ENCODE peak calls at places on chromosome 22, in four cellular contexts. One of them, this sample, is unnamed.

GRCh38 chr22:49954991-49955580 is 5.5 kb upstream of the PIM3 start:
- DNase-seq in K562: no peak
- DNase-seq in HepG2: no peak
- DNase-seq in GM12878: no peak
- DNase-seq in this sample: no peak

GRCh38 chr22:32583074-32583677 is 108.6 kb downstream of the FBXO7 start:
- DNase-seq in K562: no peak
- DNase-seq in HepG2: no peak
- DNase-seq in GM12878: no peak
- DNase-seq in this sample: no peak

GRCh38 chr22:20429254-20430100 is 8.1 kb downstream of the SCARF2 start:
- DNase-seq in K562: peak; percentile 100
- DNase-seq in HepG2: no peak
- DNase-seq in GM12878: no peak
- DNase-seq in this sample: no peak

GRCh38 chr22:50282361-50283144 is 12.4 kb upstream of the MAPK11 start:
- DNase-seq in K562: no peak
- DNase-seq in HepG2: no peak
- DNase-seq in GM12878: no peak
- DNase-seq in this sample: peak; percentile 69

GRCh38 chr22:19885841-19886592 is 31.3 kb upstream of the GNB1L start:
- DNase-seq in K562: no peak
- DNase-seq in HepG2: no peak
- DNase-seq in GM12878: no peak
- DNase-seq in this sample: no peak

GRCh38 chr22:32706149-32706548 is 95.4 kb upstream of the TIMP3 start:
- DNase-seq in K562: no peak
- DNase-seq in HepG2: no peak
- DNase-seq in GM12878: no peak
- DNase-seq in this sample: no peak

GRCh38 chr22:19495562-19496323 is 16.0 kb downstream of the CDC45 start:
- DNase-seq in K562: peak; percentile 69
- DNase-seq in HepG2: peak; percentile 32
- DNase-seq in GM12878: no peak
- DNase-seq in this sample: no peak

GRCh38 chr22:49517721-49518120 is 310.0 kb downstream of the BRD1 start:
- DNase-seq in K562: no peak
- DNase-seq in HepG2: no peak
- DNase-seq in GM12878: no peak
- DNase-seq in this sample: no peak

GRCh38 chr22:44204937-44205712 is 24.4 kb downstream of the PARVG start:
- DNase-seq in K562: no peak
- DNase-seq in HepG2: no peak
- DNase-seq in GM12878: no peak
- DNase-seq in this sample: no peak

DNA sequence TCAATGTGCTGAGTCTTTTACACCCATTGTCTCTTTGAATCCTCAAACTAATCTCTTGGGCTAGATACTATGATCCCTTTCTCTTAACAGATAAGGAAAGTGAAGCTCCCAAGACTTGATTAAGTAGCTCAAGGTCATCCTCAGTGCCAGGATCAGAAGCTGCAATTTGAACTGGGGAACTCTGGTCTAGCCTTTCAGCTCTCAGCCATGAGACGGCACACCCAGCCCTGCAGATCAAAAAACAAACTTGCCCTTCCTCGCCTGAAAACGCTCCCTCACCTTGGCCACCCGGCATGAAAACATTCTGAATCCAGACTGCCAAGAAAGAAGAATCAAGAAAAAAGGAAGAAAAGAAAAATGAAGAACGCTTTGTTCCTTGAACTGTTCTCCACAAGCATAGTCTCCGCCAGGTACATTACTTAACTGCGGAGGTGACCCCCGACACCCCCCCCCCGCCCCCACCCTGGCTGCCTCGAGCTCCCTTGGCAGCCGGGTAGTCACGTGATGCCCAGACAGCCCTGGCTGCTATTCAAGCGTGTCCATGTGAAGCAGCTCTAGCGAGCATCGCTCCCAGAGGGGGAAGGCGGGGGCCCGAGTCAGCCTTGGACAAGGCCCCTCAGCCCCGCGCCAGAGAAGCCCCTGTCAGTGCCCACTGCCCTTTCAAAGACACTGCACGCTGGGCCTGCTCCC is 451.2 kb downstream of the MIAT start:
- DNase-seq in K562: no peak
- DNase-seq in HepG2: no peak
- DNase-seq in GM12878: no peak
- DNase-seq in this sample: no peak
- TF ChIP-seq JUNB in K562: no peak
- TF ChIP-seq JUNB in HepG2: no peak
- TF ChIP-seq JUNB in GM12878: no peak
- TF ChIP-seq JUNB in this sample: no peak

GRCh38 chr22:22060200-22061084 is 77.9 kb upstream of the TOP3B start:
- DNase-seq in K562: peak; percentile 99
- DNase-seq in HepG2: peak; percentile 40
- DNase-seq in GM12878: no peak
- DNase-seq in this sample: peak; percentile 40
- TF ChIP-seq MAX in K562: peak; percentile 40
- TF ChIP-seq MAX in HepG2: no peak
- TF ChIP-seq MAX in GM12878: no peak
- TF ChIP-seq MAX in this sample: no peak

GRCh38 chr22:37150701-37151100 is 985 bp upstream of the IL2RB start:
- DNase-seq in K562: no peak
- DNase-seq in HepG2: no peak
- DNase-seq in GM12878: no peak
- DNase-seq in this sample: no peak

GRCh38 chr22:37148031-37148651 is 1.6 kb downstream of the IL2RB start:
- DNase-seq in K562: no peak
- DNase-seq in HepG2: no peak
- DNase-seq in GM12878: no peak
- DNase-seq in this sample: no peak

GRCh38 chr22:37147186-37147990 is 2.3 kb downstream of the IL2RB start:
- DNase-seq in K562: no peak
- DNase-seq in HepG2: no peak
- DNase-seq in GM12878: no peak
- DNase-seq in this sample: no peak

GRCh38 chr22:37146507-37147180 is 3.1 kb downstream of the IL2RB start:
- DNase-seq in K562: no peak
- DNase-seq in HepG2: no peak
- DNase-seq in GM12878: no peak
- DNase-seq in this sample: no peak

DNA sequence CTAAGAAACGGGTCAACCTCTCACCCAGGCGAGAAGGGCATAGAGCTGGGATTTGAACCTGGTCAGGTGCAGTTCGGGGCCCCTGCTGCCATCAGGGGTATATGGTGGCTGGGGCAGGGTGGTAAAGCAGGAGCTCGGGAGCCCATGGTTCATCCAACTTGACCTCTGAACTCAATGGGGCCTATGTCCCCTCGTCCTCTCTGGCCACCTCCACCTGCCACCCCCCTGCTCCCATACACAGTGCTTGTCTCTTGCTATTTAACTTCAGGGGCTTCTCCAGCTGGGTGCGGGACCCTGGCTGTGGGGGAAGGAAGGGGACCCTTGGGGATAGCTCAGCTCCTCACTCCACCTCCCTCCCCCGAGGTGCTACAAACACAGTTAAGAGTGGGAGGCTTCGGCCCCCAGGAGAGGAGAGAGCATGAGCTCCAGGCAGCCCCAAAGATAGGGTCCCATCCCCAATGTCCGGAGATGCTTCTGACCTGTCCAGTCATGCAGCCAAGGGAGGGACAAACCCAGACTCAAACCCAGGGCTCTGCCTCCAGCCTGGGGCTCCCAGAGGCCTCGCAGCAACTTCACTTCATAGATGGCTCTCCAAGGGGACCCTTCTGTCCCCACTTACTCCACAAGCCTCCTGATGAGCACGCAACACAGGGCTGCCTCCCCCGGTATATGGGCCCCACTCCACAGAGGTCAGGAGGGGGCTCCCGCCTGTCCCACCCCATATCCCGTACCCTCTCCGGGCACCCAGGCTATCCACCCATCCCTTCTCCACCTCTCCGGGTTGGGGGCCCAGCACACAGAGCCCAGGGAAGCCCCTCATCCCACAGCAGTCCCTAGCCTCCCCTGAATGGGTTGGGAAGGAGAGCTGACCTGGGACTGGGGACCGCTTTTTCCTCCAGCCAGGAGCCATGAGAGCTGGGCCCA is 712 bp downstream of the IL2RB start:
- DNase-seq in K562: no peak
- DNase-seq in HepG2: no peak
- DNase-seq in GM12878: no peak
- DNase-seq in this sample: no peak
- H3K27ac ChIP-seq in K562: no peak overlapping the region
- H3K27ac ChIP-seq in HepG2: no peak overlapping the region
- H3K27ac ChIP-seq in GM12878: peak overlapping the region; percentile 94
- H3K27ac ChIP-seq in this sample: no peak overlapping the region

GRCh38 chr22:47201996-47202818 is 439.8 kb downstream of the TBC1D22A start:
- DNase-seq in K562: no peak
- DNase-seq in HepG2: no peak
- DNase-seq in GM12878: no peak
- DNase-seq in this sample: no peak
- TF ChIP-seq JUNB in K562: no peak
- TF ChIP-seq JUNB in HepG2: no peak
- TF ChIP-seq JUNB in GM12878: no peak
- TF ChIP-seq JUNB in this sample: no peak

DNA sequence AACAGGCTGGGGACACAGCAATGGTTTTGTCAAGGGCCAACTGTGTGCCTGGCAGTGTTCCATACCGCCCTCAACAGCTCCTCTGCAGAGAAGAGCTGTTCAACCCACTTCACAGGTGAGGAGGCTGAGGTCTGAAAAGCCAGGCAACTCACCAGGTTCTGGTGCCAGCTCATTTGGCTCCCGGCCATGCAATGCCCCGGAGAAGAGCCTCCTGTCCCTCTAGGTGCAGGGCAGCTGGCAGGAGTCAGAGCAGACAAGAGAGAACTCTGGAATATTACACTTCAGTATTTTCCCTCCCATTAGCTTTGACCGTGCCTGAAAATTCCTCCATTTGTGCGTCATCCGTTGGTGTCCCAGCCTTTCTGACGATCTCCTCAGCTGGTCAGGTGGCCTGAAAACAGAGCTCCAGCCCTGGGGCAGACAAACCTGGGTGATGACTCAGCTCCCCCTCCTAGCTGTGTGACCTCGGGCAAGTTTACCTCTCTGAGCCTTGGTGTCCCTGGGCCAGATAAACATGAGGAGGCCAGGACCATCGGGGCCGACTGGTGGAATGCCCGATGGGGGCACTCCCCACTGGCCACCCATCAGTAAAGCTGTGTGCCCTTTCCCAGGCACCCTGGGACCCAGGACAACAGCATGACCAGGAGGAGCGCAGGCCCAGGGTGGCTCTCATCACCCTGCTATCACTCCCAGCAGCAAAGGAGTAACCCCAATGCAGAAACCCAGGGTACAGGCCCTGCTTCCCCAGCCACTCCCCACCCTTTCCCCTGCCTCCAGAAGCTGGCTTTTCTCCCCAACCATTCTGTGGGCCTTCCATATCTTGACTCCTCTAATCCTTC is 9.6 kb upstream of the C1QTNF6 start:
- DNase-seq in K562: no peak
- DNase-seq in HepG2: peak; percentile 86
- DNase-seq in GM12878: no peak
- DNase-seq in this sample: peak; percentile 96
- TF ChIP-seq MAX in K562: no peak
- TF ChIP-seq MAX in HepG2: no peak
- TF ChIP-seq MAX in GM12878: no peak
- TF ChIP-seq MAX in this sample: peak; percentile 65

DNA sequence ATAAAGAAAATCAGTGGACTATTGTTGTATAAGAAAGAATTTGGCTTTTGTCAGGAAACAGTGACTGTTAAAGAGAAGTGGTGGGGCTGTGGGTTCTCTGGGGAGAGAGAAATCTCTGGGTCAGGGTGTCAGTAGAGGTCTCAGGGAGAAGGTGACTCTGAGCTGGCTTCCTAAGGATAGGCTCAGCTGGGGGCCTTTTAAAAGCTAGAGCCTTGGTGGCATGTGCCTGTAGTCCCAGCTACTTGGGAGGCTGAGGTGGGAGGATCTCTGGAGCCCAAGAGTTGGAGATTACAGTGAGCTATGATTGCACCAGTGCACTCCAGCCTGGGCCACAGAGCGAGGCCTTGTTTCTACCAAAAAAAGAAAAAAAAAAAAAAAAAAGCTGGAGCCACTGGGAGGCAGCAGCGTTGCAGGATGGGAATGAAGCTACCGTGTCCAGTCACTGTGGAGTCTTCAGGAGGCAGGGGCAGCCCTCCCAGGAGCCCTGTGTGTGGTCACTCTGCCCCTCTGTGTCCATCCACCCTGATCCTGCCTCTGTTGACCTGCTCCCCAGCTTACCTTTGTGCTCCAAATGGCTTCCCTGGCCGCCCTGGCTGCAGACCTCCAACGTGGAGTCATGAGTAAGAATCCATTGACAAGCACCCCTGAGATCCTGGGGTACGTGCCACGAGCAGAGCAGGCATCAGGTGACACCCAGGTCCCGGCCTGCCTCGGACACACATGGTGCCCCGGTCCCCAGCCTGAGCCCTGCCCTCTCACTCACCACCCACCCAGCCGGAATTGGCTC is 5.4 kb upstream of the MIF start:
- DNase-seq in K562: peak; percentile 26
- DNase-seq in HepG2: peak; percentile 52
- DNase-seq in GM12878: no peak
- DNase-seq in this sample: peak; percentile 15
- H3K27ac ChIP-seq in K562: peak overlapping the region; percentile 82
- H3K27ac ChIP-seq in HepG2: peak overlapping the region; percentile 78
- H3K27ac ChIP-seq in GM12878: no peak overlapping the region
- H3K27ac ChIP-seq in this sample: peak overlapping the region; percentile 86

This sample was measured in A549.